ENCODE peak calls at places on chromosomes 4 and X, in eight cellular contexts. J is GM12878, Z is HepG2, A is HCT116, K is MM.1S, E is fibroblast of lung, U is mammary epithelial cell, M is H9. T is an unnamed sample.
A peak's percentile ranks its signal among the peaks of the same experiment; 100 is the strongest.

GRCh38 chr4:11505225-11505971 is 76.7 kb upstream of the HS3ST1 start:
- DNase-seq in K (no peak), U (peak; percentile 98), E (no peak), J (no peak), Z (no peak), A (peak; percentile 99), M (no peak), T (no peak)

GRCh38 chr4:114343015-114343414 is 255.6 kb upstream of the UGT8 start:
- DNase-seq in E (no peak), K (no peak), Z (no peak), U (no peak), M (no peak), A (no peak), J (no peak), T (no peak)

GRCh38 chr4:39349326-39349725 is 16.8 kb downstream of the RFC1 start:
- DNase-seq in E (no peak), U (no peak), A (no peak), K (no peak), Z (no peak), M (no peak), J (no peak), T (no peak)

GRCh38 chrX:40694833-40695232 is 40.5 kb downstream of the MED14 start:
- DNase-seq in J (no peak), M (no peak), A (no peak), Z (no peak), K (no peak), E (no peak), U (peak; percentile 21), T (no peak)

GRCh38 chr4:182235016-182235415 is 8.2 kb upstream of the TENM3 start:
- DNase-seq in E (no peak), M (no peak), Z (no peak), K (no peak), J (no peak), U (no peak), A (no peak), T (no peak)

GRCh38 chrX:150664290-150664689 is 28.9 kb upstream of the MTMR1 start:
- DNase-seq in E (no peak), Z (no peak), J (no peak), M (no peak), U (no peak), A (no peak), K (no peak), T (peak; percentile 64)

GRCh38 chrX:115968436-115969252 is 201.9 kb upstream of the AGTR2 start:
- DNase-seq in U (peak; percentile 45), Z (no peak), A (peak; percentile 63), E (peak; percentile 22), J (no peak), K (peak; percentile 9), M (peak; percentile 97), T (peak; percentile 74)

GRCh38 chr4:38980903-38981676 is 51.1 kb downstream of the TMEM156 start:
- DNase-seq in J (peak; percentile 24), K (peak; percentile 51), M (no peak), U (no peak), A (no peak), Z (peak; percentile 16), E (peak; percentile 95), T (no peak)

GRCh38 chr4:56757821-56758400 is 63.6 kb downstream of the SPINK2 start:
- DNase-seq in M (peak; percentile 89), K (peak; percentile 95), E (peak; percentile 87), U (no peak), A (peak; percentile 70), Z (peak; percentile 47), J (peak; percentile 82), T (peak; percentile 90)

GRCh38 chrX:17638731-17639130 is 98.6 kb upstream of the SCML1 start:
- DNase-seq in E (no peak), A (no peak), J (no peak), U (no peak), M (no peak), Z (no peak), K (no peak), T (no peak)

GRCh38 chr4:1097553-1097952 is 15.8 kb downstream of the RNF212 start:
- DNase-seq in J (no peak), M (peak; percentile 12), E (no peak), K (no peak), Z (no peak), U (no peak), A (no peak), T (no peak)

GRCh38 chr4:184807797-184808718 is 17.7 kb downstream of the ACSL1 start:
- DNase-seq in K (no peak), J (no peak), Z (peak; percentile 85), A (no peak), U (peak; percentile 68), M (peak; percentile 84), E (peak; percentile 86), T (no peak)

GRCh38 chrX:24014388-24015018 is 12.5 kb downstream of the KLHL15 start:
- DNase-seq in M (no peak), U (no peak), E (no peak), Z (no peak), A (no peak), K (no peak), J (peak; percentile 45), T (no peak)

GRCh38 chr4:163157157-163157556 is 9.5 kb downstream of the NAF1 start:
- DNase-seq in A (no peak), U (peak; percentile 57), J (no peak), E (peak; percentile 42), Z (no peak), M (no peak), K (no peak), T (no peak)

GRCh38 chrX:19225906-19226305 is 103.6 kb upstream of the ADGRG2 start:
- DNase-seq in A (no peak), M (peak; percentile 39), E (peak; percentile 26), K (peak; percentile 12), J (no peak), U (no peak), Z (no peak), T (no peak)
- TF ChIP-seq CTCF in A (peak; percentile 9), M (peak; percentile 32), E (peak; percentile 11), K (no peak), J (peak; percentile 29), U (no peak), Z (peak; percentile 61), T (no peak)

GRCh38 chr4:112752061-112752460 is 115.1 kb downstream of the LARP7 start:
- DNase-seq in E (no peak), Z (no peak), A (no peak), J (no peak), U (no peak), M (no peak), K (no peak), T (no peak)
- H3K9ac ChIP-seq in E (no peak overlapping the region), Z (no peak overlapping the region), A (no peak overlapping the region), J (no peak overlapping the region), U (no peak overlapping the region), M (no peak overlapping the region), K (no peak overlapping the region), T (no peak overlapping the region)

GRCh38 chr4:8393593-8394038 is 46.9 kb downstream of the ACOX3 start:
- DNase-seq in Z (no peak), M (no peak), J (no peak), K (no peak), A (no peak), E (peak; percentile 96), U (peak; percentile 84), T (no peak)
- TF ChIP-seq CTCF in Z (no peak), M (no peak), J (no peak), K (no peak), A (no peak), E (peak; percentile 38), U (no peak), T (no peak)

GRCh38 chr4:73899321-73899720 is 30.1 kb downstream of the CXCL1 start:
- DNase-seq in U (no peak), E (no peak), K (no peak), Z (no peak), J (no peak), A (no peak), M (no peak), T (no peak)
- H3K9ac ChIP-seq in U (no peak overlapping the region), E (no peak overlapping the region), K (no peak overlapping the region), Z (no peak overlapping the region), J (no peak overlapping the region), A (no peak overlapping the region), M (no peak overlapping the region), T (no peak overlapping the region)

GRCh38 chr4:25816591-25817058 is 46.2 kb downstream of the SEL1L3 start:
- DNase-seq in U (no peak), J (no peak), A (no peak), Z (no peak), E (no peak), K (no peak), M (no peak), T (no peak)
- TF ChIP-seq CTCF in U (no peak), J (no peak), A (no peak), Z (no peak), E (no peak), K (no peak), M (no peak), T (no peak)

GRCh38 chr4:4852591-4853362 is 6.7 kb upstream of the MSX1 start:
- DNase-seq in U (peak; percentile 58), M (peak; percentile 72), A (no peak), J (no peak), Z (no peak), K (no peak), E (peak; percentile 38), T (peak; percentile 73)
- H3K9ac ChIP-seq in U (no peak overlapping the region), M (no peak overlapping the region), A (no peak overlapping the region), J (peak overlapping the region; percentile 2), Z (no peak overlapping the region), K (no peak overlapping the region), E (peak overlapping the region; percentile 37), T (no peak overlapping the region)

DNA sequence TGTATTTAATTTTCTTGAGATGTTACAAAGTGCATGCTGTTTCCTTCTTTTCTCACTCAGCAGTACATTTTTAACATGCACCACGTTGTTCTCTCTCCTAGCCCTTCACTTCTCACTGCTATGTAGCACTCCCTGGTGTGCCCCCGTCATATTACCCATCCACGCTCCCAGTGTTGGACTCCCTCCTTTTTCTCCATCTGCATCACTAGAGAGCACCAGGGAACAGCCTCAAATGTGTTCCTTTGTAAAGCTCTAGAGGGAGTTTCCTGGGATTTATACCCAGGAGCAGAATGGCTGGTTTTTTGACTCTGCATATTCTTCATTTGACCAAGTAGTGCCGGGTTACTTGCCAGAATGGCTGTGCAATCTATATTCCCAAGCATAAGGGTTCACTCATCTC is 240.3 kb upstream of the ANXA3 start:
- DNase-seq in A (no peak), E (no peak), U (no peak), K (no peak), M (no peak), Z (no peak), J (no peak), T (no peak)
- TF ChIP-seq CTCF in A (no peak), E (peak; percentile 5), U (no peak), K (no peak), M (peak; percentile 57), Z (no peak), J (no peak), T (no peak)

T was measured in kidney.